ENCODE peak calls at places on chromosomes 12 and 14, in ten cellular contexts. E is ecto neural progenitor cell; L is activated naive CD4-positive, alpha-beta T cell treated with anti-CD3 and anti-CD28 coated beads for 36 hours; Y is H54; H is iPS-NIHi11; D is EL; I is activated T-cell treated with anti-CD3 and anti-CD28 coated beads for 4 hours; S is NCI-H510A; P is aorta; J is stomach. R is an unnamed sample.

GRCh38 chr14:97995038-97995437 is 1197.9 kb downstream of the VRK1 start:
- DNase-seq in E (no peak), L (peak), Y (no peak), H (no peak), D (no peak), I (no peak), S (no peak), P (no peak), J (no peak), R (no peak)

GRCh38 chr14:64732536-64733120 is 28.4 kb downstream of the PLEKHG3 start:
- DNase-seq in E (no peak), L (no peak), Y (no peak), H (no peak), D (no peak), I (no peak), S (no peak), P (no peak), J (no peak), R (no peak)

GRCh38 chr12:132559652-132560420 is 50.5 kb downstream of the LRCOL1 start:
- DNase-seq in E (peak), L (peak), Y (peak), H (peak), D (peak), I (peak), S (peak), P (no peak), J (peak), R (peak)

GRCh38 chr12:5088586-5089264 is 45.0 kb downstream of the KCNA5 start:
- DNase-seq in E (peak), L (no peak), Y (peak), H (no peak), D (peak), I (no peak), S (no peak), P (peak), J (no peak), R (no peak)

GRCh38 chr12:45407188-45407850 is 191.4 kb downstream of the ANO6 start:
- DNase-seq in E (no peak), L (no peak), Y (no peak), H (no peak), D (no peak), I (no peak), S (no peak), P (no peak), J (peak), R (peak)

GRCh38 chr14:59103396-59103795 is 85.1 kb upstream of the DAAM1 start:
- DNase-seq in E (no peak), L (no peak), Y (no peak), H (no peak), D (peak), I (no peak), S (no peak), P (no peak), J (no peak), R (no peak)

GRCh38 chr14:71586131-71586893 is 345.9 kb upstream of the RGS6 start:
- DNase-seq in E (no peak), L (no peak), Y (peak), H (no peak), D (peak), I (no peak), S (no peak), P (peak), J (no peak), R (peak)

GRCh38 chr12:62653740-62654139 is 187.1 kb downstream of the MON2 start:
- DNase-seq in E (peak), L (no peak), Y (no peak), H (peak), D (no peak), I (no peak), S (no peak), P (no peak), J (no peak), R (no peak)

GRCh38 chr14:36756221-36756620 is 94.6 kb downstream of the PAX9 start:
- DNase-seq in E (no peak), L (no peak), Y (no peak), H (no peak), D (no peak), I (no peak), S (no peak), P (no peak), J (no peak), R (no peak)

GRCh38 chr14:67749341-67750110 is 47.8 kb downstream of the RDH12 start:
- DNase-seq in E (no peak), L (no peak), Y (no peak), H (no peak), D (no peak), I (no peak), S (no peak), P (no peak), J (no peak), R (no peak)

GRCh38 chr12:105676694-105677093 is 346.2 kb downstream of the C12orf75 start:
- DNase-seq in E (no peak), L (no peak), Y (no peak), H (peak), D (no peak), I (no peak), S (no peak), P (peak), J (peak), R (no peak)

GRCh38 chr14:38837333-38838048 is 265.5 kb downstream of the SEC23A start:
- DNase-seq in E (no peak), L (no peak), Y (no peak), H (no peak), D (no peak), I (no peak), S (no peak), P (no peak), J (no peak), R (no peak)

GRCh38 chr12:113996026-113996425 is 29.9 kb upstream of the RBM19 start:
- DNase-seq in E (peak), L (no peak), Y (no peak), H (peak), D (no peak), I (no peak), S (peak), P (no peak), J (no peak), R (no peak)

GRCh38 chr12:56914724-56915123 is 19.5 kb downstream of the SDR9C7 start:
- DNase-seq in E (no peak), L (no peak), Y (no peak), H (no peak), D (no peak), I (no peak), S (no peak), P (no peak), J (no peak), R (no peak)

GRCh38 chr14:90941705-90942104 is 118.7 kb downstream of the RPS6KA5 start:
- DNase-seq in E (no peak), L (no peak), Y (no peak), H (no peak), D (no peak), I (no peak), S (no peak), P (no peak), J (no peak), R (no peak)

GRCh38 chr12:6819069-6820030 is 2.3 kb upstream of the GPR162 start:
- DNase-seq in E (peak), L (no peak), Y (no peak), H (no peak), D (no peak), I (no peak), S (no peak), P (peak), J (no peak), R (no peak)

GRCh38 chr14:67733609-67734008 is 31.9 kb downstream of the RDH12 start:
- DNase-seq in E (no peak), L (no peak), Y (no peak), H (no peak), D (no peak), I (no peak), S (peak), P (no peak), J (no peak), R (no peak)

GRCh38 chr14:93906341-93907329 is 20.5 kb upstream of the FAM181A start:
- DNase-seq in E (peak), L (peak), Y (peak), H (peak), D (peak), I (peak), S (peak), P (peak), J (peak), R (peak)

GRCh38 chr12:104360157-104360556 is 56.6 kb downstream of the EID3 start:
- DNase-seq in E (no peak), L (no peak), Y (no peak), H (no peak), D (peak), I (no peak), S (no peak), P (no peak), J (no peak), R (no peak)

GRCh38 chr12:114254998-114255397 is 150.9 kb downstream of the TBX5 start:
- DNase-seq in E (no peak), L (no peak), Y (no peak), H (no peak), D (no peak), I (no peak), S (no peak), P (no peak), J (no peak), R (no peak)

GRCh38 chr12:116136340-116136739 is 141.2 kb downstream of the MED13L start:
- DNase-seq in E (no peak), L (peak), Y (no peak), H (no peak), D (peak), I (peak), S (no peak), P (no peak), J (no peak), R (no peak)

R was measured in NCI-H2107.